ENCODE peak calls at places on chromosome 19, in five cellular contexts. One of them, this sample, is unnamed.

GRCh38 chr19:51777570-51778460 is 16.8 kb downstream of the FPR2 start:
- DNase-seq in breast epithelium: peak; percentile 23
- DNase-seq in HCT116: peak; percentile 83
- DNase-seq in lower leg skin: peak; percentile 90
- DNase-seq in HepG2: peak; percentile 74
- DNase-seq in this sample: no peak

GRCh38 chr19:55930996-55931515 is 1.1 kb downstream of the NLRP13 start:
- DNase-seq in breast epithelium: no peak
- DNase-seq in HCT116: no peak
- DNase-seq in lower leg skin: peak; percentile 31
- DNase-seq in HepG2: no peak
- DNase-seq in this sample: no peak

GRCh38 chr19:19385900-19386339 is 19.6 kb upstream of the GATAD2A start:
- DNase-seq in breast epithelium: no peak
- DNase-seq in HCT116: no peak
- DNase-seq in lower leg skin: peak; percentile 92
- DNase-seq in HepG2: no peak
- DNase-seq in this sample: no peak

GRCh38 chr19:1236566-1236965 is 1.2 kb downstream of the CBARP start:
- DNase-seq in breast epithelium: no peak
- DNase-seq in HCT116: no peak
- DNase-seq in lower leg skin: no peak
- DNase-seq in HepG2: no peak
- DNase-seq in this sample: no peak

GRCh38 chr19:55266840-55267239 is 8.0 kb upstream of the PPP6R1 start:
- DNase-seq in breast epithelium: no peak
- DNase-seq in HCT116: no peak
- DNase-seq in lower leg skin: no peak
- DNase-seq in HepG2: no peak
- DNase-seq in this sample: no peak

GRCh38 chr19:19559942-19560341 is 21.9 kb downstream of the CILP2 start:
- DNase-seq in breast epithelium: no peak
- DNase-seq in HCT116: no peak
- DNase-seq in lower leg skin: no peak
- DNase-seq in HepG2: no peak
- DNase-seq in this sample: no peak

GRCh38 chr19:3868770-3869456 is at the start of gene ZFR2:
- DNase-seq in breast epithelium: no peak
- DNase-seq in HCT116: peak; percentile 36
- DNase-seq in lower leg skin: no peak
- DNase-seq in HepG2: no peak
- DNase-seq in this sample: no peak

GRCh38 chr19:39385629-39386411 is 5.1 kb downstream of the PAF1 start:
- DNase-seq in breast epithelium: no peak
- DNase-seq in HCT116: no peak
- DNase-seq in lower leg skin: peak; percentile 83
- DNase-seq in HepG2: no peak
- DNase-seq in this sample: no peak

GRCh38 chr19:33193864-33194362 is at the start of gene LRP3:
- DNase-seq in breast epithelium: no peak
- DNase-seq in HCT116: no peak
- DNase-seq in lower leg skin: no peak
- DNase-seq in HepG2: no peak
- DNase-seq in this sample: peak; percentile 81

GRCh38 chr19:56837892-56838679 is 2.4 kb downstream of the PEG3 start:
- DNase-seq in breast epithelium: peak; percentile 67
- DNase-seq in HCT116: no peak
- DNase-seq in lower leg skin: peak; percentile 89
- DNase-seq in HepG2: peak; percentile 67
- DNase-seq in this sample: peak; percentile 72

GRCh38 chr19:29370276-29370675 is 155.5 kb upstream of the VSTM2B start:
- DNase-seq in breast epithelium: no peak
- DNase-seq in HCT116: no peak
- DNase-seq in lower leg skin: no peak
- DNase-seq in HepG2: no peak
- DNase-seq in this sample: no peak

GRCh38 chr19:343451-343931 is 1.1 kb downstream of the MIER2 start:
- DNase-seq in breast epithelium: no peak
- DNase-seq in HCT116: no peak
- DNase-seq in lower leg skin: no peak
- DNase-seq in HepG2: no peak
- DNase-seq in this sample: no peak

GRCh38 chr19:44792286-44792685 is 14.6 kb downstream of the CBLC start:
- DNase-seq in breast epithelium: no peak
- DNase-seq in HCT116: no peak
- DNase-seq in lower leg skin: no peak
- DNase-seq in HepG2: no peak
- DNase-seq in this sample: no peak

GRCh38 chr19:12792048-12792852 is 964 bp downstream of the JUNB start:
- DNase-seq in breast epithelium: peak; percentile 63
- DNase-seq in HCT116: no peak
- DNase-seq in lower leg skin: peak; percentile 93
- DNase-seq in HepG2: peak; percentile 46
- DNase-seq in this sample: peak; percentile 86

GRCh38 chr19:31506102-31506501 is 156.9 kb upstream of the TSHZ3 start:
- DNase-seq in breast epithelium: no peak
- DNase-seq in HCT116: no peak
- DNase-seq in lower leg skin: peak; percentile 23
- DNase-seq in HepG2: no peak
- DNase-seq in this sample: no peak

GRCh38 chr19:7554990-7555864 is 19.7 kb downstream of the PNPLA6 start:
- DNase-seq in breast epithelium: no peak
- DNase-seq in HCT116: no peak
- DNase-seq in lower leg skin: no peak
- DNase-seq in HepG2: no peak
- DNase-seq in this sample: no peak

GRCh38 chr19:38317104-38317612 is 1.4 kb upstream of the YIF1B start:
- DNase-seq in breast epithelium: no peak
- DNase-seq in HCT116: no peak
- DNase-seq in lower leg skin: no peak
- DNase-seq in HepG2: no peak
- DNase-seq in this sample: no peak

GRCh38 chr19:10946964-10947657 is 13.7 kb upstream of the SMARCA4 start:
- DNase-seq in breast epithelium: no peak
- DNase-seq in HCT116: no peak
- DNase-seq in lower leg skin: no peak
- DNase-seq in HepG2: no peak
- DNase-seq in this sample: no peak

DNA sequence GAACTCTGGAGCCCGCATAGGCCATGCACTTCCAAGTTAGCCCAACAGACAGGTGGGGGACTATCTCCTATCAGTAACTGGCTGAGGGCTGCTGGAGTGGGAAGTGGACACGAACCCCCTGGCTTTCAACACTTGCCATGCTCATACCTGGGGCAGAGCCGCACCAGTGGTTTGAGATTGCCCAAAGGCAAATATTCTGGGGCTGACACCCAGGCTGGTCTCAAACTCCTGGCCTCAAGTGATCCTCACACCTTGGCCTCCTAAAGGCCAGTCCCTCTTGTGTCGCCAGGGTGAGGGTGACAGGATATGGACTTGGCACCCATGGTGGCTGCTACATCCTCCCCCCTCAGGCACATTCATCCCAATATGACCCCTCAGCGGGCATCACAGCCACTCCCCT is 13.1 kb downstream of the NFKBID start:
- DNase-seq in breast epithelium: no peak
- DNase-seq in HCT116: no peak
- DNase-seq in lower leg skin: no peak
- DNase-seq in HepG2: no peak
- DNase-seq in this sample: no peak
- TF ChIP-seq POLR2A in breast epithelium: no peak
- TF ChIP-seq POLR2A in HCT116: no peak
- TF ChIP-seq POLR2A in lower leg skin: no peak
- TF ChIP-seq POLR2A in HepG2: no peak
- TF ChIP-seq POLR2A in this sample: no peak

GRCh38 chr19:34999498-35000337 is at the start of gene GRAMD1A:
- DNase-seq in breast epithelium: peak; percentile 96
- DNase-seq in HCT116: peak; percentile 49
- DNase-seq in lower leg skin: peak; percentile 96
- DNase-seq in HepG2: peak; percentile 81
- DNase-seq in this sample: peak; percentile 91
- TF ChIP-seq POLR2A in breast epithelium: peak; percentile 84
- TF ChIP-seq POLR2A in HCT116: peak; percentile 69
- TF ChIP-seq POLR2A in lower leg skin: no peak
- TF ChIP-seq POLR2A in HepG2: peak; percentile 64
- TF ChIP-seq POLR2A in this sample: peak; percentile 72

DNA sequence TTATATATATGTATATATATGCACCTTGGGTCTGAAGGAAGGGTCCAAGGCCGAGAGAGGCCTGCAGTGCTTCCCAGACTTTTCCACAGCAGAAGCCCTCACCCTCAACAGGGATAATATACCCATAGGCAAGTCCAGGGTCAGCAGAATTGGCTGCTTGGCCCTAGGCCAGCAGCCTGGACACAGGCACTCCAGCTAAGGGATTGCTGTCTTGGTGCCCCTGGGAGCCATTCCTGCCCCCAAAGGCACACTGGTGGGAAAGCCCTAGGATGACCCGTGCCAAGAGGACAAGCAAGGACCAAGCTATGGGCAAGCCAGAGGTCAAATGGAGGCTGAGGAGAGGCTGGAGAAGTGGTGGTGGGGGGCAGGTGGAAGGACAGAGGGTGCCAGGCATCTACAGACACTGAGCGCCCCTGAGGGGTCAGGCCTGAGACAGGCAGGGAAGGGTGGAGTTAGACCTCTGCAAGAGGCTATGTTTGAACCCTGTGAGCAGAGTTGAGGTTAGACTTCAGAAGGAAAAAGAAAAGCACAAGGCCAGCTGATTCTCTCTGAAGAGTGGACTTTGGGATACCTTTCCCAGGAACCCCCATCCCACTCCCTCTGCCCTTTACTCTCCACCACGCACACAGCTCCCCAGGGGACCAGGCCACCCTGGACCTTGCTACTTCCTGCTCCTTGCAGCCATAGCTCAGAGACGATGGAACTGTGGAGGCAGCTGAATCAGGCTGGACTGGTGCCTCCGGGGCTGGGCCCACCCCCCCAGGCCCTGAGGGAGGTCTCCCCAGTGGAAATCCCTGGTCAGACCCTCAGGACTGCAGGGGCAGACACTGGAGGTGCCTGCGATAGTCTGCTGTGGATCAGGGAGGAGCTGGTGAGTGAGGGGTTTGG is at the start of gene ERICH4:
- DNase-seq in breast epithelium: no peak
- DNase-seq in HCT116: no peak
- DNase-seq in lower leg skin: peak; percentile 76
- DNase-seq in HepG2: no peak
- DNase-seq in this sample: peak; percentile 42
- TF ChIP-seq POLR2A in breast epithelium: no peak
- TF ChIP-seq POLR2A in HCT116: no peak
- TF ChIP-seq POLR2A in lower leg skin: no peak
- TF ChIP-seq POLR2A in HepG2: no peak
- TF ChIP-seq POLR2A in this sample: no peak

GRCh38 chr19:50547385-50548190 is 20.6 kb downstream of the LRRC4B start:
- DNase-seq in breast epithelium: no peak
- DNase-seq in HCT116: no peak
- DNase-seq in lower leg skin: no peak
- DNase-seq in HepG2: no peak
- DNase-seq in this sample: no peak

GRCh38 chr19:50546527-50547221 is 21.6 kb downstream of the LRRC4B start:
- DNase-seq in breast epithelium: no peak
- DNase-seq in HCT116: no peak
- DNase-seq in lower leg skin: no peak
- DNase-seq in HepG2: no peak
- DNase-seq in this sample: no peak

GRCh38 chr19:50549059-50549926 is 18.9 kb downstream of the LRRC4B start:
- DNase-seq in breast epithelium: no peak
- DNase-seq in HCT116: no peak
- DNase-seq in lower leg skin: no peak
- DNase-seq in HepG2: no peak
- DNase-seq in this sample: no peak

GRCh38 chr19:50549927-50550593 is 18.2 kb downstream of the LRRC4B start:
- DNase-seq in breast epithelium: no peak
- DNase-seq in HCT116: no peak
- DNase-seq in lower leg skin: no peak
- DNase-seq in HepG2: no peak
- DNase-seq in this sample: no peak

DNA sequence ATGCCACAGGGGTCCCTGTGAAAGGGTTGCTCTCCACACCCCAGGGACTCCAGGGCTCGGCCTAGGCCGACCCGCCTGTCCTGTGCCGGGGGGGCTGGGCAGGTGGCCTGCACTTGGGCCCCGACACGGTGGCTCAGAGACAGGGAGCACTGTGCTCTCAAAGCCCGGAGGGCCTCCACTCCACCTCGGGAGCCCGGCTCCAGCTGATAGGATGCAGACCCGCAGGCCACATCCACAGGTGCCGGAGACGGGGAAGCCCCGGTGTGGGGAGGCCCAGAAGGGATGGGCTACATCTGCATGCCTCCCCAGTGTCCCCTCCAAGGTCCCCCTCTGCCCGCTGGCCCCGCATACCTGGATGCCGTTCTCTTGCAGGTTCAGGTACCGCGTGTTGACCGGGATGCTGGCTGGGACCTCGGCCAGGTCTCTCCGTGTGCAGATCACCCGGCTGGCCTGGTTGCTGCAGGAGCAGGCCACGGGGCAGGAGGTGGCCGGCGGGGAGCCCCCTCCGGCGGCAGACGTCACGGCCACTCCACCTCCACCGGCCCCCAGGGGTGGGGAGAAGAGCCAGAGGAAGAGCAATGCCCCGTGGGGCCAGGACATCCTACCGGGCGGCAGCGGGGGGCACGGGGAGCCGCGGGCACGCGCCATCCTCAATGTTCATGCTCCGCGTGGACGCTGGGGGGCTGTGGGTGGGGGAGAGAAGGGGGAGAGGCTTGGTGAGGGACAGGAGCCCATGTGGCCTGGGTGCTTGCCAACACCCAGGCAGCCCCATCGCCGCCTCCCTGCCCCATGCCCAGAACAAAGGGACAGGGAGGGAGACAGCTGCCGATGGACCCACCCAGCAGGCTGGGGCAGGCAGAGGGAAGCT is 19.8 kb downstream of the LRRC4B start:
- DNase-seq in breast epithelium: no peak
- DNase-seq in HCT116: no peak
- DNase-seq in lower leg skin: no peak
- DNase-seq in HepG2: no peak
- DNase-seq in this sample: no peak
- TF ChIP-seq POLR2A in breast epithelium: no peak
- TF ChIP-seq POLR2A in HCT116: no peak
- TF ChIP-seq POLR2A in lower leg skin: no peak
- TF ChIP-seq POLR2A in HepG2: no peak
- TF ChIP-seq POLR2A in this sample: no peak

GRCh38 chr19:43781630-43782310 is 997 bp upstream of the KCNN4 start:
- DNase-seq in breast epithelium: no peak
- DNase-seq in HCT116: no peak
- DNase-seq in lower leg skin: no peak
- DNase-seq in HepG2: no peak
- DNase-seq in this sample: no peak

GRCh38 chr19:43783636-43784035 is 2.9 kb upstream of the KCNN4 start:
- DNase-seq in breast epithelium: no peak
- DNase-seq in HCT116: no peak
- DNase-seq in lower leg skin: no peak
- DNase-seq in HepG2: no peak
- DNase-seq in this sample: no peak

GRCh38 chr19:43780706-43781525 is at the start of gene KCNN4:
- DNase-seq in breast epithelium: no peak
- DNase-seq in HCT116: peak; percentile 71
- DNase-seq in lower leg skin: no peak
- DNase-seq in HepG2: no peak
- DNase-seq in this sample: no peak

GRCh38 chr19:43782689-43783231 is 2.0 kb upstream of the KCNN4 start:
- DNase-seq in breast epithelium: peak; percentile 44
- DNase-seq in HCT116: no peak
- DNase-seq in lower leg skin: no peak
- DNase-seq in HepG2: no peak
- DNase-seq in this sample: no peak

GRCh38 chr19:43782311-43782660 is 1.5 kb upstream of the KCNN4 start:
- DNase-seq in breast epithelium: no peak
- DNase-seq in HCT116: no peak
- DNase-seq in lower leg skin: no peak
- DNase-seq in HepG2: no peak
- DNase-seq in this sample: no peak
- TF ChIP-seq POLR2A in breast epithelium: no peak
- TF ChIP-seq POLR2A in HCT116: no peak
- TF ChIP-seq POLR2A in lower leg skin: no peak
- TF ChIP-seq POLR2A in HepG2: no peak
- TF ChIP-seq POLR2A in this sample: no peak